ENCODE peak calls at places on chromosome 22, in seven cellular contexts. One of them, this sample, is unnamed.
A peak's percentile ranks its signal among the peaks of the same experiment; 100 is the strongest.

GRCh38 chr22:40597541-40598453 is 38.7 kb downstream of the MRTFA start:
- DNase-seq in uterus: no peak
- DNase-seq in A549: no peak
- DNase-seq in ovary: no peak
- DNase-seq in body of pancreas: peak; percentile 35
- DNase-seq in spleen: no peak
- DNase-seq in tibial artery: no peak
- DNase-seq in this sample: no peak

GRCh38 chr22:43860831-43861230 is 1.5 kb downstream of the SULT4A1 start:
- DNase-seq in A549: no peak
- DNase-seq in uterus: no peak
- DNase-seq in body of pancreas: no peak
- DNase-seq in spleen: peak; percentile 13
- DNase-seq in tibial artery: no peak
- DNase-seq in ovary: no peak
- DNase-seq in this sample: no peak

GRCh38 chr22:43300891-43301676 is 42.1 kb downstream of the SCUBE1 start:
- DNase-seq in A549: no peak
- DNase-seq in uterus: no peak
- DNase-seq in ovary: peak; percentile 60
- DNase-seq in tibial artery: peak; percentile 78
- DNase-seq in spleen: no peak
- DNase-seq in body of pancreas: no peak
- DNase-seq in this sample: peak; percentile 41

GRCh38 chr22:20843501-20843900 is 15.1 kb downstream of the PI4KA start:
- DNase-seq in body of pancreas: no peak
- DNase-seq in tibial artery: no peak
- DNase-seq in spleen: no peak
- DNase-seq in A549: no peak
- DNase-seq in uterus: no peak
- DNase-seq in ovary: no peak
- DNase-seq in this sample: no peak

GRCh38 chr22:29689872-29690213 is 30.0 kb upstream of the CABP7 start:
- DNase-seq in tibial artery: peak; percentile 31
- DNase-seq in A549: peak; percentile 30
- DNase-seq in uterus: peak; percentile 53
- DNase-seq in body of pancreas: peak; percentile 73
- DNase-seq in spleen: peak; percentile 86
- DNase-seq in ovary: peak; percentile 39
- DNase-seq in this sample: no peak

GRCh38 chr22:43202326-43202725 is 15.4 kb upstream of the TTLL12 start:
- DNase-seq in A549: no peak
- DNase-seq in ovary: no peak
- DNase-seq in tibial artery: no peak
- DNase-seq in body of pancreas: no peak
- DNase-seq in spleen: no peak
- DNase-seq in uterus: no peak
- DNase-seq in this sample: no peak

GRCh38 chr22:46547883-46548244 is 10.4 kb upstream of the CELSR1 start:
- DNase-seq in ovary: no peak
- DNase-seq in spleen: peak; percentile 72
- DNase-seq in tibial artery: peak; percentile 89
- DNase-seq in body of pancreas: peak; percentile 39
- DNase-seq in A549: no peak
- DNase-seq in uterus: peak; percentile 56
- DNase-seq in this sample: peak; percentile 53

GRCh38 chr22:33335611-33336279 is 277.6 kb upstream of the SYN3 start:
- DNase-seq in spleen: no peak
- DNase-seq in ovary: no peak
- DNase-seq in tibial artery: no peak
- DNase-seq in A549: peak; percentile 68
- DNase-seq in body of pancreas: no peak
- DNase-seq in uterus: no peak
- DNase-seq in this sample: no peak

GRCh38 chr22:19658967-19659804 is 55.1 kb upstream of the SEPTIN5 start:
- DNase-seq in ovary: no peak
- DNase-seq in body of pancreas: no peak
- DNase-seq in tibial artery: no peak
- DNase-seq in spleen: no peak
- DNase-seq in A549: no peak
- DNase-seq in uterus: no peak
- DNase-seq in this sample: no peak

GRCh38 chr22:32564170-32565001 is 89.8 kb downstream of the FBXO7 start:
- DNase-seq in A549: peak; percentile 45
- DNase-seq in tibial artery: no peak
- DNase-seq in uterus: no peak
- DNase-seq in spleen: no peak
- DNase-seq in body of pancreas: no peak
- DNase-seq in ovary: no peak
- DNase-seq in this sample: no peak

GRCh38 chr22:45788530-45788929 is 116.9 kb downstream of the ATXN10 start:
- DNase-seq in A549: no peak
- DNase-seq in body of pancreas: no peak
- DNase-seq in uterus: no peak
- DNase-seq in spleen: no peak
- DNase-seq in ovary: no peak
- DNase-seq in tibial artery: no peak
- DNase-seq in this sample: no peak

GRCh38 chr22:22685586-22685985 is 41.2 kb downstream of the GGTLC2 start:
- DNase-seq in tibial artery: no peak
- DNase-seq in uterus: no peak
- DNase-seq in ovary: no peak
- DNase-seq in A549: no peak
- DNase-seq in spleen: no peak
- DNase-seq in body of pancreas: no peak
- DNase-seq in this sample: no peak

GRCh38 chr22:48952256-48953102 is 875.2 kb downstream of the BRD1 start:
- DNase-seq in uterus: peak; percentile 6
- DNase-seq in body of pancreas: no peak
- DNase-seq in A549: no peak
- DNase-seq in ovary: no peak
- DNase-seq in spleen: peak; percentile 41
- DNase-seq in tibial artery: peak; percentile 7
- DNase-seq in this sample: no peak

GRCh38 chr22:46596819-46597218 is 23.4 kb upstream of the GRAMD4 start:
- DNase-seq in uterus: no peak
- DNase-seq in body of pancreas: peak; percentile 96
- DNase-seq in tibial artery: no peak
- DNase-seq in ovary: no peak
- DNase-seq in spleen: peak; percentile 73
- DNase-seq in A549: no peak
- DNase-seq in this sample: no peak

GRCh38 chr22:33110562-33111163 is 52.5 kb upstream of the SYN3 start:
- DNase-seq in ovary: no peak
- DNase-seq in spleen: no peak
- DNase-seq in A549: no peak
- DNase-seq in body of pancreas: no peak
- DNase-seq in uterus: no peak
- DNase-seq in tibial artery: no peak
- DNase-seq in this sample: no peak

GRCh38 chr22:35470903-35471321 is 69.7 kb upstream of the RASD2 start:
- DNase-seq in uterus: no peak
- DNase-seq in ovary: no peak
- DNase-seq in body of pancreas: no peak
- DNase-seq in A549: peak; percentile 52
- DNase-seq in spleen: no peak
- DNase-seq in tibial artery: no peak
- DNase-seq in this sample: no peak

GRCh38 chr22:47055921-47056320 is 293.5 kb downstream of the TBC1D22A start:
- DNase-seq in spleen: peak; percentile 59
- DNase-seq in uterus: no peak
- DNase-seq in tibial artery: no peak
- DNase-seq in A549: no peak
- DNase-seq in body of pancreas: no peak
- DNase-seq in ovary: no peak
- DNase-seq in this sample: no peak

GRCh38 chr22:28927526-28928089 is 44.2 kb downstream of the ZNRF3 start:
- DNase-seq in A549: no peak
- DNase-seq in spleen: no peak
- DNase-seq in ovary: no peak
- DNase-seq in body of pancreas: no peak
- DNase-seq in tibial artery: no peak
- DNase-seq in uterus: no peak
- DNase-seq in this sample: no peak

GRCh38 chr22:35663371-35663770 is 15.1 kb downstream of the APOL6 start:
- DNase-seq in A549: no peak
- DNase-seq in body of pancreas: no peak
- DNase-seq in uterus: no peak
- DNase-seq in tibial artery: no peak
- DNase-seq in ovary: no peak
- DNase-seq in spleen: no peak
- DNase-seq in this sample: no peak

GRCh38 chr22:36022162-36022561 is 6.5 kb downstream of the RBFOX2 start:
- DNase-seq in ovary: no peak
- DNase-seq in uterus: no peak
- DNase-seq in tibial artery: no peak
- DNase-seq in body of pancreas: no peak
- DNase-seq in spleen: no peak
- DNase-seq in A549: no peak
- DNase-seq in this sample: no peak

GRCh38 chr22:33288078-33288477 is 229.9 kb upstream of the SYN3 start:
- DNase-seq in body of pancreas: no peak
- DNase-seq in uterus: no peak
- DNase-seq in tibial artery: no peak
- DNase-seq in ovary: no peak
- DNase-seq in spleen: no peak
- DNase-seq in A549: no peak
- DNase-seq in this sample: no peak

GRCh38 chr22:49270595-49271368 is 556.9 kb downstream of the BRD1 start:
- DNase-seq in A549: no peak
- DNase-seq in body of pancreas: no peak
- DNase-seq in tibial artery: peak; percentile 16
- DNase-seq in spleen: peak; percentile 65
- DNase-seq in uterus: no peak
- DNase-seq in ovary: no peak
- DNase-seq in this sample: no peak

GRCh38 chr22:46934746-46935491 is 172.5 kb downstream of the TBC1D22A start:
- DNase-seq in uterus: no peak
- DNase-seq in A549: peak; percentile 56
- DNase-seq in spleen: no peak
- DNase-seq in ovary: no peak
- DNase-seq in body of pancreas: peak; percentile 58
- DNase-seq in tibial artery: no peak
- DNase-seq in this sample: no peak

GRCh38 chr22:36323182-36323854 is 64.4 kb downstream of the MYH9 start:
- DNase-seq in uterus: peak; percentile 74
- DNase-seq in A549: no peak
- DNase-seq in spleen: no peak
- DNase-seq in body of pancreas: no peak
- DNase-seq in tibial artery: peak; percentile 85
- DNase-seq in ovary: no peak
- DNase-seq in this sample: peak; percentile 79

DNA sequence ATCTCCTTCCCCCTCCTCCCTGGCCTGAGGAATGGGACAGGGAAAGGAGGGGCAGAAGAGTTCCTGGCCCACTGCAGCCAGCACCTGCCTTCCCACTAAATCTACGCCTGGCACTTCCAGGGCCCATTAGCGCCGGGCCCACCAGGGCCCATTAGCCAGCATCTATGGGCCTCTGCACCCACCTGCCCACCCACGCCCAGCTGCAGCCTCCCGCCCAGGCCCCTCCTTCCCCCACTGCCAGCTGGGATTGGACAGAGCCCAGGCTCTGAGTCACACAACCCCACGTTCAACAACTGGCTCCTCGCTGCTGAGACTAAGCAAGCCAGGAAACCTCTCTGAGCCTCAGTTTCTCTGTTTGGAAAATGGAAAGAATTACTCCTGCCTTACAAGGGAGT is 48.7 kb downstream of the CYTH4 start:
- DNase-seq in spleen: no peak
- DNase-seq in ovary: no peak
- DNase-seq in tibial artery: no peak
- DNase-seq in body of pancreas: no peak
- DNase-seq in uterus: no peak
- DNase-seq in A549: no peak
- DNase-seq in this sample: no peak
- H3K4me1 ChIP-seq in spleen: peaks cover 3% of the 10 kb centered on the region
- H3K4me1 ChIP-seq in ovary: no peaks in the 10 kb centered on the region
- H3K4me1 ChIP-seq in tibial artery: no peaks in the 10 kb centered on the region
- H3K4me1 ChIP-seq in body of pancreas: peaks cover 24% of the 10 kb centered on the region
- H3K4me1 ChIP-seq in uterus: no peaks in the 10 kb centered on the region
- H3K4me1 ChIP-seq in A549: peaks cover 78% of the 10 kb centered on the region
- H3K4me1 ChIP-seq in this sample: no peaks in the 10 kb centered on the region

GRCh38 chr22:27801197-27801615 is 350 bp downstream of the MN1 start:
- DNase-seq in uterus: no peak
- DNase-seq in spleen: no peak
- DNase-seq in tibial artery: no peak
- DNase-seq in ovary: peak; percentile 45
- DNase-seq in body of pancreas: peak; percentile 48
- DNase-seq in A549: peak; percentile 30
- DNase-seq in this sample: no peak
- H3K4me3 ChIP-seq in uterus: peak overlapping the region; percentile 46
- H3K4me3 ChIP-seq in spleen: peak overlapping the region; percentile 89
- H3K4me3 ChIP-seq in tibial artery: peak overlapping the region; percentile 86
- H3K4me3 ChIP-seq in ovary: peak overlapping the region; percentile 57
- H3K4me3 ChIP-seq in body of pancreas: peak overlapping the region; percentile 80
- H3K4me3 ChIP-seq in A549: peak overlapping the region; percentile 74
- H3K4me3 ChIP-seq in this sample: peak overlapping the region; percentile 84

GRCh38 chr22:30718938-30719337 is 24.3 kb downstream of the OSBP2 start:
- DNase-seq in uterus: no peak
- DNase-seq in spleen: no peak
- DNase-seq in tibial artery: no peak
- DNase-seq in ovary: no peak
- DNase-seq in body of pancreas: no peak
- DNase-seq in A549: no peak
- DNase-seq in this sample: no peak
- H3K27ac ChIP-seq in uterus: no peak overlapping the region
- H3K27ac ChIP-seq in spleen: no peak overlapping the region
- H3K27ac ChIP-seq in tibial artery: no peak overlapping the region
- H3K27ac ChIP-seq in ovary: no peak overlapping the region
- H3K27ac ChIP-seq in body of pancreas: no peak overlapping the region
- H3K27ac ChIP-seq in A549: no peak overlapping the region
- H3K27ac ChIP-seq in this sample: no peak overlapping the region

DNA sequence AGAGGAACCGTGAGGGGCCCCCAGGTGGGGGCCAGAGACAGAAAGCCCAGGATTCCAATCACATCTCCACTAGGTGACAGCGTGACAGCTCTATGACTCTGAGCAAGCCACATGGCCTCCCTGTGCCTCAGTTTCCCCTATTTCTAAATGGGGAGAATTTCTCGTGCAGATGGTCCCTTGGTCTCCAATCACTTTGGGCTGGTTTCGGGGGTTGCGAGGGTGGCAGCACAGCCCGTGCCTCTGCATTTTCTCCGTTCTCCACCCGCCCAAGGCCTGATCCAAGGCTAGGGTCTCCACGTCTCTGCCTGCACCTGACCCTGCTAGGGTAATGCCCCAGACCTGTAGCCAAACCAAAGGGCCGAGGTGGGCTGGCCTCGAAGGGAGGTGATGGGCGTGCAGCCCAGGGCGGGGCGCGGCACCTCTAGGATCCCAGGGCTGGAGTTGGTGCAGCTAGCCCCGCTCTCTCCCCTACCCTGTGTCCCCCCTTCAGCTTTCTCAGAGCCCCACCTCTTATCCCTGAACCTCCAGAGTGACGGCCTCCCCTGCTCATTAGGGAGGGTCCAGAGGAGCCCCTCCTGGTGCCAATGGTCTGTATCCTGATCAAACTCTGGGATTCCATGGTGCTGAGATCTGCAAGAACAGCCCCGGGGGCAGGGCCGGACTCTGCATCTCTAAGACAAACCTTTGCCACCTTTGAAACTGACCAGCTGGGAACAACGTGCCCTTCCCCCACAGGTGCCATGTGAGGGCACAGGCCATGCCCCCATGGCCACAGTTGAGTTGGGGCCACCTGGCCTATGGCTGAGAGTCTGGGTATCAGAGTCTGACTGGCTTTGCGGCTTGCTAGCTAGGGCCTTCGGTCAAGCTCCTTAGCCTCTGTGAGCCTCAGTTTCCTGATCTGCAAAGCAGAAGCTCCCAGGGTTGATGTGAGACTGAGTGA is 22.9 kb upstream of the CBX7 start:
- DNase-seq in ovary: peak; percentile 20
- DNase-seq in spleen: peak; percentile 74
- DNase-seq in body of pancreas: no peak
- DNase-seq in uterus: no peak
- DNase-seq in tibial artery: no peak
- DNase-seq in A549: peak; percentile 44
- DNase-seq in this sample: no peak
- H3K4me1 ChIP-seq in ovary: peaks cover 28% of the 10 kb centered on the region
- H3K4me1 ChIP-seq in spleen: peaks cover 97% of the 10 kb centered on the region
- H3K4me1 ChIP-seq in body of pancreas: peaks cover 50% of the 10 kb centered on the region
- H3K4me1 ChIP-seq in uterus: peaks cover 48% of the 10 kb centered on the region
- H3K4me1 ChIP-seq in tibial artery: peaks cover 37% of the 10 kb centered on the region
- H3K4me1 ChIP-seq in A549: peaks cover 66% of the 10 kb centered on the region
- H3K4me1 ChIP-seq in this sample: peaks cover 38% of the 10 kb centered on the region